ENCODE peak calls at places on chromosome 1, in ten cellular contexts. W, O, V, F, X, S, R, H, E and D are unnamed samples.

GRCh38 chr1:118788372-118788955 is 199.7 kb downstream of the TBX15 start:
- DNase-seq in W (no peak), O (no peak), V (no peak), F (no peak), X (peak), S (peak), R (no peak), H (peak), E (no peak), D (no peak)

GRCh38 chr1:41333146-41333784 is 28.0 kb upstream of the FOXO6 start:
- DNase-seq in W (no peak), O (no peak), V (no peak), F (no peak), X (no peak), S (no peak), R (no peak), H (no peak), E (no peak), D (no peak)

GRCh38 chr1:15501208-15502032 is 22.6 kb downstream of the CASP9 start:
- DNase-seq in W (no peak), O (no peak), V (peak), F (no peak), X (peak), S (no peak), R (peak), H (peak), E (no peak), D (peak)

GRCh38 chr1:162060314-162060713 is 9.2 kb upstream of the NOS1AP start:
- DNase-seq in W (no peak), O (no peak), V (no peak), F (no peak), X (no peak), S (no peak), R (no peak), H (no peak), E (no peak), D (no peak)

GRCh38 chr1:76148460-76148859 is 73.9 kb downstream of the ST6GALNAC3 start:
- DNase-seq in W (no peak), O (no peak), V (no peak), F (no peak), X (no peak), S (no peak), R (no peak), H (no peak), E (no peak), D (no peak)

GRCh38 chr1:59743324-59744108 is 71.2 kb upstream of the HOOK1 start:
- DNase-seq in W (no peak), O (no peak), V (no peak), F (no peak), X (no peak), S (no peak), R (no peak), H (no peak), E (peak), D (no peak)

GRCh38 chr1:111032295-111032897 is 68.7 kb upstream of the LRIF1 start:
- DNase-seq in W (no peak), O (no peak), V (no peak), F (no peak), X (no peak), S (no peak), R (peak), H (no peak), E (peak), D (peak)

GRCh38 chr1:156641761-156642264 is at the start of gene BCAN:
- DNase-seq in W (peak), O (no peak), V (no peak), F (peak), X (no peak), S (no peak), R (no peak), H (no peak), E (peak), D (peak)

GRCh38 chr1:29586991-29587745 is 350.8 kb downstream of the PTPRU start:
- DNase-seq in W (no peak), O (no peak), V (no peak), F (no peak), X (no peak), S (no peak), R (no peak), H (no peak), E (no peak), D (no peak)

GRCh38 chr1:84570436-84571149 is 3.6 kb downstream of the CTBS start:
- DNase-seq in W (no peak), O (no peak), V (no peak), F (no peak), X (no peak), S (no peak), R (no peak), H (no peak), E (no peak), D (no peak)

GRCh38 chr1:100930494-100930893 is 34.6 kb downstream of the SLC30A7 start:
- DNase-seq in W (no peak), O (no peak), V (no peak), F (no peak), X (no peak), S (no peak), R (no peak), H (no peak), E (no peak), D (no peak)

GRCh38 chr1:151739590-151740355 is 18.5 kb downstream of the RIIAD1 start:
- DNase-seq in W (no peak), O (no peak), V (no peak), F (no peak), X (no peak), S (no peak), R (no peak), H (no peak), E (no peak), D (no peak)